ENCODE peak calls at places on chromosomes 2 and 18, in five cellular contexts. D, E, C, G and I are unnamed samples.

GRCh38 chr2:180322781-180323180 is 315.7 kb upstream of the CWC22 start:
- DNase-seq in G (no peak), E (no peak), D (no peak), C (no peak), I (no peak)

GRCh38 chr2:240848900-240849680 is 19.5 kb upstream of the AGXT start:
- DNase-seq in G (no peak), C (no peak), D (peak; percentile 56), E (no peak), I (no peak)

GRCh38 chr2:119756837-119757236 is 2.9 kb upstream of the PTPN4 start:
- DNase-seq in G (peak; percentile 46), C (peak; percentile 89), E (peak; percentile 31), D (no peak), I (peak; percentile 76)

GRCh38 chr2:230932556-230933511 is 7.8 kb upstream of the GPR55 start:
- DNase-seq in C (peak; percentile 87), E (no peak), D (no peak), G (no peak), I (peak; percentile 31)

GRCh38 chr2:102442967-102443828 is 20.2 kb downstream of the IL18RAP start:
- DNase-seq in D (peak; percentile 40), C (no peak), E (peak; percentile 65), G (no peak), I (no peak)

GRCh38 chr18:76658627-76659026 is 163.6 kb upstream of the ZNF516 start:
- DNase-seq in D (peak; percentile 79), C (no peak), E (no peak), G (no peak), I (no peak)

GRCh38 chr2:152415231-152415642 is 80.3 kb downstream of the FMNL2 start:
- DNase-seq in E (no peak), D (no peak), G (peak; percentile 88), C (no peak), I (peak; percentile 27)

GRCh38 chr2:40244251-40245010 is 207.5 kb downstream of the SLC8A1 start:
- DNase-seq in G (peak; percentile 43), D (peak; percentile 84), C (peak; percentile 57), E (peak; percentile 69), I (peak; percentile 36)

GRCh38 chr2:195442458-195443175 is 214.4 kb upstream of the SLC39A10 start:
- DNase-seq in D (no peak), E (no peak), G (no peak), C (no peak), I (no peak)

GRCh38 chr2:158546412-158547144 is 89.8 kb downstream of the PKP4 start:
- DNase-seq in E (no peak), G (no peak), D (no peak), C (no peak), I (no peak)

GRCh38 chr2:173028671-173029070 is 47.0 kb upstream of the MAP3K20 start:
- DNase-seq in E (peak; percentile 28), C (no peak), G (no peak), D (no peak), I (no peak)

GRCh38 chr2:86552889-86553288 is 10.4 kb downstream of the CHMP3 start:
- DNase-seq in D (no peak), G (no peak), C (no peak), E (no peak), I (no peak)
- H3K9me3 ChIP-seq in D (peaks cover 9% of the 10 kb centered on the region), G (peaks cover 7% of the 10 kb centered on the region), C (no peaks in the 10 kb centered on the region), E (peaks cover 31% of the 10 kb centered on the region), I (peaks cover 15% of the 10 kb centered on the region)

GRCh38 chr2:220585241-220585640 is 957.8 kb downstream of the SLC4A3 start:
- DNase-seq in D (no peak), E (no peak), C (no peak), G (no peak), I (no peak)

GRCh38 chr2:220579452-220579851 is 952.0 kb downstream of the SLC4A3 start:
- DNase-seq in D (no peak), E (no peak), G (no peak), C (no peak), I (no peak)

GRCh38 chr2:220575963-220576362 is 948.5 kb downstream of the SLC4A3 start:
- DNase-seq in E (no peak), G (no peak), C (no peak), D (no peak), I (no peak)

DNA sequence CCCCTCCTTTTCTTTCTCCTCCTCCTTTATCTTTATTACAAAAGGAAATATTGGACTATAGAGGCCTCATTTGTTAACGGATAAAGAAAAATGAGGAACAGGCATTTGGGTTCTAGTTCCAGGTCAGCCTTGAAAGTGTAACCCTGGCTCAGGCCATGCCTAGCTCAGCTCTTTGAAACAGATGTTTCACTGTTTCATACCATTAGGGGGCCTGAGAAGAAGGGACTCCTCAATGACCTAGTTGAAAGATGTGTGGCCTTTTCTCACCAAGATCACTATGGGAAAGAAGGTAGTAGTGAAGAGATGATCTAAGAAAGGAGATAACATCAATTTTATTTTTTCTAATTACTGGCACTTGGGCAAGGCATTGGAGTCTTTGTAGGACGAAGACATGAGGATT is 952.7 kb downstream of the SLC4A3 start:
- DNase-seq in C (no peak), D (no peak), E (no peak), G (no peak), I (no peak)
- TF ChIP-seq CTCF in C (no peak), D (no peak), E (no peak), G (no peak), I (no peak)

GRCh38 chr18:78396756-78397155 is 582.9 kb upstream of the SALL3 start:
- DNase-seq in G (no peak), E (no peak), D (no peak), C (no peak), I (no peak)
- H3K9me3 ChIP-seq in G (no peaks in the 10 kb centered on the region), E (peaks cover 2% of the 10 kb centered on the region), D (no peaks in the 10 kb centered on the region), C (no peaks in the 10 kb centered on the region), I (no peaks in the 10 kb centered on the region)

GRCh38 chr2:101349893-101350662 is 37.2 kb downstream of the CREG2 start:
- DNase-seq in E (no peak), C (no peak), G (no peak), D (no peak), I (no peak)
- TF ChIP-seq CTCF in E (no peak), C (no peak), G (peak; percentile 24), D (peak; percentile 26), I (no peak)

GRCh38 chr2:159894145-159894838 is 96.3 kb upstream of the CD302 start:
- DNase-seq in D (no peak), E (no peak), C (no peak), G (no peak), I (no peak)
- H3K9me3 ChIP-seq in D (no peaks in the 10 kb centered on the region), E (no peaks in the 10 kb centered on the region), C (no peaks in the 10 kb centered on the region), G (no peaks in the 10 kb centered on the region), I (no peaks in the 10 kb centered on the region)